ENCODE peak calls at places on chromosomes 2 and 18, in six cellular contexts. O, L, C, S, P and X are unnamed samples.
A peak's percentile ranks its signal among the peaks of the same experiment; 100 is the strongest.

GRCh38 chr2:189412330-189412953 is 28.8 kb upstream of the WDR75 start:
- DNase-seq in O (no peak), L (peak; percentile 53), C (no peak), S (peak; percentile 21), P (peak; percentile 24), X (no peak)

GRCh38 chr2:26298638-26299393 is 47.1 kb upstream of the SELENOI start:
- DNase-seq in O (peak; percentile 60), L (no peak), C (peak; percentile 61), S (peak; percentile 23), P (no peak), X (peak; percentile 46)

GRCh38 chr2:6922201-6922656 is 5.0 kb downstream of the RNF144A start:
- DNase-seq in O (no peak), L (peak; percentile 18), C (no peak), S (no peak), P (no peak), X (no peak)

GRCh38 chr18:48023334-48024008 is 93.0 kb upstream of the SMAD2 start:
- DNase-seq in O (peak; percentile 71), L (peak; percentile 76), C (peak; percentile 83), S (peak; percentile 37), P (peak; percentile 52), X (peak; percentile 66)

GRCh38 chr18:70422061-70422965 is 133.5 kb downstream of the SOCS6 start:
- DNase-seq in O (no peak), L (peak; percentile 96), C (peak; percentile 52), S (peak; percentile 68), P (peak; percentile 94), X (peak; percentile 34)

GRCh38 chr2:209845666-209846065 is 74.0 kb downstream of the UNC80 start:
- DNase-seq in O (no peak), L (no peak), C (no peak), S (no peak), P (no peak), X (no peak)

GRCh38 chr18:12595571-12596255 is 62.2 kb downstream of the SPIRE1 start:
- DNase-seq in O (no peak), L (no peak), C (no peak), S (no peak), P (no peak), X (no peak)

GRCh38 chr2:124187948-124188347 is 162.9 kb downstream of the CNTNAP5 start:
- DNase-seq in O (no peak), L (no peak), C (no peak), S (no peak), P (no peak), X (no peak)

GRCh38 chr2:9179572-9180201 is 26.9 kb upstream of the ASAP2 start:
- DNase-seq in O (no peak), L (peak; percentile 74), C (no peak), S (peak; percentile 70), P (peak; percentile 83), X (no peak)

GRCh38 chr18:45569566-45569965 is 45.7 kb upstream of the SLC14A2 start:
- DNase-seq in O (no peak), L (no peak), C (no peak), S (no peak), P (no peak), X (no peak)

GRCh38 chr2:240522406-240522805 is 35.4 kb downstream of the ANKMY1 start:
- DNase-seq in O (no peak), L (no peak), C (no peak), S (no peak), P (no peak), X (no peak)

GRCh38 chr18:8701546-8702118 is 3.7 kb upstream of the MTCL1 start:
- DNase-seq in O (no peak), L (peak; percentile 72), C (no peak), S (no peak), P (no peak), X (no peak)

GRCh38 chr2:160703648-160704585 is 210.3 kb upstream of the RBMS1 start:
- DNase-seq in O (no peak), L (no peak), C (no peak), S (peak; percentile 48), P (no peak), X (no peak)

GRCh38 chr2:37083873-37084792 is at the start of the genes GPATCH11 and HEATR5B:
- DNase-seq in O (peak; percentile 96), L (peak; percentile 98), C (peak; percentile 94), S (peak; percentile 97), P (peak; percentile 95), X (peak; percentile 97)

GRCh38 chr2:37084797-37085196 is 479 bp downstream of the GPATCH11 start:
- DNase-seq in O (no peak), L (no peak), C (no peak), S (no peak), P (no peak), X (no peak)

GRCh38 chr2:37085731-37086147 is 1.4 kb downstream of the GPATCH11 start:
- DNase-seq in O (no peak), L (peak; percentile 8), C (no peak), S (no peak), P (no peak), X (no peak)

GRCh38 chr2:37091873-37092272 is 7.6 kb downstream of the GPATCH11 start:
- DNase-seq in O (no peak), L (no peak), C (no peak), S (no peak), P (no peak), X (no peak)

DNA sequence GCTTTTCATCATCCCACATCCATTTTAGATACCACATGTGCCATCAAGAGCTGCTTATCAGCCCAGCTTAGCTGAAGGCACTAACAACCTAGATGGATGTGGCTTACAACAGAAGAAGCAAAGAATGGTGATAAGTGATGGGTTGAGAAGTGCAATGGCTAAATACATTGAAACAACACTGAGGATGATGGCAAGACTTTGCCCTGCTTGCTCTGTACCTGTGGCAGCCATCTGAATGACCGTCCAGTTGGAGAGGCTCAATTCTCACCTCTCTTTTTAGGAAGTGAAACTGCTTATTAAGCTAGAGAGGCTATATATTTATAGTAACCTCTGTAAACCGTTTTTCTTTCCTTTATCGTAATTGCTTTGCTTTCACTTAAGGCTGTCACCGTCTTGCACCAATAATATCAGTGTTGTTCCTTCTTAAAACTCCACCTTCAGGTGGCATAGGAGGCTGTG is 5.7 kb downstream of the GPATCH11 start:
- DNase-seq in O (no peak), L (no peak), C (no peak), S (no peak), P (no peak), X (no peak)
- TF ChIP-seq POLR2A in O (no peak), L (no peak), C (no peak), S (no peak), P (no peak), X (no peak)

GRCh38 chr2:98158305-98158704 is 71.3 kb downstream of the VWA3B start:
- DNase-seq in O (no peak), L (no peak), C (no peak), S (no peak), P (no peak), X (no peak)
- TF ChIP-seq POLR2A in O (no peak), L (no peak), C (no peak), S (no peak), P (no peak), X (no peak)

GRCh38 chr18:58310517-58310916 is 266.5 kb downstream of the NEDD4L start:
- DNase-seq in O (no peak), L (no peak), C (peak; percentile 90), S (peak; percentile 87), P (no peak), X (peak; percentile 73)
- TF ChIP-seq POLR2A in O (no peak), L (no peak), C (no peak), S (peak; percentile 35), P (no peak), X (peak; percentile 55)

DNA sequence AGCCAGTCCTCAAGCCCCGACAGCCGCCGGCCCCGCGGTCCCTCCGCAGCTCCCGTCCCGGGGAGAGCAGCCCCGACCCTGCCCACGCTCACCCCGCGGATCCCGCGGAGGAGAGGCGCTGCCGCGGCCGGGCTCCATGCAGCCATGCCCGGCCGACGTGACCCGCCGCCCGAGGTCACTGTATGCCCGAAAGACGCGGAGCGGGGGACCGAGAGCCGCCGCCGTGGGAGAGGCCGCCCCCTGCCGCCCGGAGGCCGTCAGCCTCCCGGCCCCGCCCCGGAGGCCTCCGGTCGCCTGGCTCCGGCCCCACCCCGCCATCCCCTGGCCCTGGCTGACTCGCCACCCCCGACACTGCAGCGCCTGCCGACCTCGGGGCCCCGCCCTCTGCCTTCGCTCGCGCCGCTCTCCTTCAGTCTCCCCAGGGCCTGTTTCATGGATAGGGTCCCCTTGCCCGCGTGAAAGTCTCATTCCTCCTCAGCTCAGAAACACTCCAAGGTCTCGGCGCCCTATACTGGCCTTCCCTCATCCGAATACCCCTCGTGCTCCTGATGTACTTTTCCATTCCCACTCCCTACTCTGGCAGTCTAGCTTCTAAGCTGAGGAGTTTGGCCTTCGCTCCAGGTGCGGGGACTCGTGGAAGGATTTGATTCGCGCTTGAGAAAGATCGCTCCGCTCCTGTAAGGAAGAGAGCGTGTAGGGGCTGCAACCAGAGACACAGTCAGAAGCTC is at the start of gene BOLA3:
- DNase-seq in O (peak; percentile 87), L (peak; percentile 82), C (peak; percentile 61), S (peak; percentile 89), P (peak; percentile 39), X (peak; percentile 76)
- TF ChIP-seq POLR2A in O (no peak), L (peak; percentile 96), C (no peak), S (no peak), P (peak; percentile 78), X (no peak)